ENCODE peak calls at places on chromosome 1, in nine cellular contexts. B, Y, Q, A, T, N, H, G and L are unnamed samples.

GRCh38 chr1:109443476-109443875 is 17.2 kb upstream of the PSMA5 start:
- DNase-seq in H (no peak), N (no peak), Q (no peak), T (no peak), G (no peak), Y (no peak), B (no peak), A (no peak), L (no peak)

GRCh38 chr1:4353090-4353856 is 301.1 kb upstream of the AJAP1 start:
- DNase-seq in H (no peak), Q (no peak), G (no peak), B (no peak), Y (no peak), N (no peak), A (no peak), T (no peak), L (no peak)

GRCh38 chr1:28208818-28209441 is 23.9 kb downstream of the DNAJC8 start:
- DNase-seq in Y (peak), T (peak), A (peak), H (peak), N (peak), Q (peak), G (peak), B (peak), L (peak)

GRCh38 chr1:226457307-226457712 is 49.4 kb upstream of the PARP1 start:
- DNase-seq in G (peak), Q (peak), A (no peak), B (no peak), N (peak), T (no peak), H (no peak), Y (no peak), L (no peak)

GRCh38 chr1:84758968-84759491 is 68.8 kb upstream of the SSX2IP start:
- DNase-seq in H (no peak), G (peak), N (no peak), Y (peak), T (peak), Q (no peak), A (no peak), B (no peak), L (no peak)

GRCh38 chr1:91651671-91652071 is 151.0 kb downstream of the CDC7 start:
- DNase-seq in Q (no peak), Y (peak), B (peak), G (no peak), T (peak), N (no peak), H (peak), A (no peak), L (peak)

GRCh38 chr1:226551299-226551698 is 2.7 kb downstream of the STUM start:
- DNase-seq in T (no peak), H (no peak), G (peak), N (no peak), Q (no peak), A (no peak), Y (no peak), B (no peak), L (no peak)

GRCh38 chr1:188615321-188615720 is 1786.6 kb downstream of the PLA2G4A start:
- DNase-seq in B (no peak), G (no peak), Q (no peak), T (peak), N (no peak), H (no peak), Y (no peak), A (no peak), L (peak)

GRCh38 chr1:37096523-37096922 is 62.2 kb upstream of the GRIK3 start:
- DNase-seq in T (no peak), A (no peak), Q (peak), H (no peak), B (no peak), Y (no peak), N (no peak), G (peak), L (no peak)

GRCh38 chr1:218967836-218968235 is 205.8 kb upstream of the LYPLAL1 start:
- DNase-seq in T (peak), A (peak), Q (no peak), G (no peak), B (peak), H (no peak), Y (no peak), N (no peak), L (peak)

GRCh38 chr1:54200519-54200997 is 591 bp downstream of the MRPL37 start:
- DNase-seq in B (no peak), H (no peak), T (no peak), A (peak), G (no peak), Q (no peak), N (no peak), Y (no peak), L (no peak)

GRCh38 chr1:30571380-30571779 is 152.0 kb downstream of the MATN1 start:
- DNase-seq in A (no peak), H (no peak), B (no peak), Q (no peak), N (no peak), Y (no peak), T (no peak), G (no peak), L (no peak)

GRCh38 chr1:62227496-62227895 is 32.8 kb downstream of the L1TD1 start:
- DNase-seq in N (no peak), H (no peak), Q (no peak), G (no peak), Y (no peak), T (no peak), A (no peak), B (no peak), L (no peak)

GRCh38 chr1:12551584-12551983 is 66.4 kb downstream of the DHRS3 start:
- DNase-seq in H (no peak), B (no peak), T (no peak), A (no peak), G (no peak), N (no peak), Y (no peak), Q (no peak), L (no peak)

GRCh38 chr1:153476491-153477093 is 16.1 kb upstream of the S100A7 start:
- DNase-seq in A (no peak), T (no peak), B (no peak), Q (no peak), N (no peak), H (no peak), G (no peak), Y (no peak), L (no peak)

GRCh38 chr1:162476620-162477019 is 21.0 kb upstream of the UHMK1 start:
- DNase-seq in H (no peak), N (no peak), A (no peak), Y (no peak), B (no peak), T (no peak), Q (no peak), G (no peak), L (no peak)

GRCh38 chr1:189597083-189597482 is 880.6 kb downstream of the BRINP3 start:
- DNase-seq in T (no peak), G (no peak), H (no peak), B (no peak), Y (no peak), Q (no peak), N (no peak), A (no peak), L (no peak)

GRCh38 chr1:36782785-36783184 is 251.5 kb downstream of the GRIK3 start:
- DNase-seq in Y (no peak), N (no peak), B (no peak), H (no peak), T (no peak), G (peak), A (no peak), Q (no peak), L (no peak)

GRCh38 chr1:183275322-183275721 is 89.3 kb downstream of the LAMC2 start:
- DNase-seq in G (no peak), N (no peak), A (no peak), T (no peak), B (no peak), Q (no peak), H (no peak), Y (no peak), L (no peak)

GRCh38 chr1:209882286-209882685 is 54.5 kb downstream of the UTP25 start:
- DNase-seq in T (no peak), H (no peak), G (no peak), B (no peak), N (no peak), Y (no peak), Q (no peak), A (no peak), L (no peak)

GRCh38 chr1:227192163-227192562 is 126.1 kb downstream of the CDC42BPA start:
- DNase-seq in B (peak), Y (no peak), G (peak), T (peak), N (no peak), A (peak), Q (peak), H (peak), L (peak)

GRCh38 chr1:57623791-57624538 is 200.1 kb upstream of the DAB1 start:
- DNase-seq in B (no peak), T (no peak), G (peak), H (no peak), A (no peak), Y (no peak), N (no peak), Q (no peak), L (no peak)

GRCh38 chr1:168392958-168393357 is 112.3 kb downstream of the TBX19 start:
- DNase-seq in N (no peak), Y (no peak), B (no peak), G (no peak), Q (no peak), T (no peak), H (no peak), A (no peak), L (no peak)

GRCh38 chr1:116001739-116002487 is 25.6 kb downstream of the SLC22A15 start:
- DNase-seq in G (no peak), H (no peak), B (no peak), Y (no peak), T (no peak), N (no peak), A (peak), Q (no peak), L (no peak)

GRCh38 chr1:183879966-183880365 is 75.0 kb downstream of the RGL1 start:
- DNase-seq in G (no peak), H (no peak), T (no peak), Q (no peak), Y (no peak), N (no peak), B (no peak), A (no peak), L (no peak)

GRCh38 chr1:54249798-54250497 is 50.0 kb downstream of the MRPL37 start:
- DNase-seq in N (no peak), T (peak), Q (peak), H (no peak), G (peak), Y (no peak), B (peak), A (no peak), L (no peak)

GRCh38 chr1:8985915-8986813 is 40.1 kb downstream of the SLC2A7 start:
- DNase-seq in Y (peak), N (no peak), H (peak), T (peak), B (peak), Q (no peak), A (peak), G (peak), L (peak)

GRCh38 chr1:168096296-168097165 is 40.2 kb downstream of the GPR161 start:
- DNase-seq in T (no peak), Y (no peak), Q (no peak), A (no peak), N (peak), B (no peak), H (no peak), G (no peak), L (no peak)

GRCh38 chr1:24018611-24019580 is 38.8 kb upstream of the SRSF10 start:
- DNase-seq in Y (peak), B (peak), Q (peak), N (no peak), A (peak), H (peak), T (peak), G (peak), L (peak)

GRCh38 chr1:201656670-201657032 is 117.7 kb downstream of the NAV1 start:
- DNase-seq in H (peak), G (no peak), Q (no peak), T (peak), B (peak), N (no peak), A (no peak), Y (no peak), L (peak)

GRCh38 chr1:9755441-9755995 is 68.2 kb downstream of the CLSTN1 start:
- DNase-seq in Q (no peak), Y (no peak), H (no peak), T (peak), N (no peak), A (no peak), G (no peak), B (no peak), L (no peak)

GRCh38 chr1:235158680-235159079 is 2.4 kb downstream of the RBM34 start:
- DNase-seq in Q (no peak), Y (no peak), G (no peak), N (no peak), B (no peak), A (no peak), T (no peak), H (no peak), L (no peak)

GRCh38 chr1:235160965-235161684 is at the start of gene RBM34:
- DNase-seq in G (peak), N (peak), B (peak), Q (peak), Y (peak), A (peak), H (peak), T (peak), L (peak)

GRCh38 chr1:235157150-235157549 is 3.9 kb downstream of the RBM34 start:
- DNase-seq in H (no peak), G (no peak), B (no peak), N (no peak), Y (no peak), A (no peak), T (no peak), Q (no peak), L (no peak)

GRCh38 chr1:235160395-235160964 is 570 bp downstream of the RBM34 start:
- DNase-seq in A (no peak), H (no peak), N (no peak), Y (no peak), Q (peak), G (no peak), B (peak), T (peak), L (peak)

DNA sequence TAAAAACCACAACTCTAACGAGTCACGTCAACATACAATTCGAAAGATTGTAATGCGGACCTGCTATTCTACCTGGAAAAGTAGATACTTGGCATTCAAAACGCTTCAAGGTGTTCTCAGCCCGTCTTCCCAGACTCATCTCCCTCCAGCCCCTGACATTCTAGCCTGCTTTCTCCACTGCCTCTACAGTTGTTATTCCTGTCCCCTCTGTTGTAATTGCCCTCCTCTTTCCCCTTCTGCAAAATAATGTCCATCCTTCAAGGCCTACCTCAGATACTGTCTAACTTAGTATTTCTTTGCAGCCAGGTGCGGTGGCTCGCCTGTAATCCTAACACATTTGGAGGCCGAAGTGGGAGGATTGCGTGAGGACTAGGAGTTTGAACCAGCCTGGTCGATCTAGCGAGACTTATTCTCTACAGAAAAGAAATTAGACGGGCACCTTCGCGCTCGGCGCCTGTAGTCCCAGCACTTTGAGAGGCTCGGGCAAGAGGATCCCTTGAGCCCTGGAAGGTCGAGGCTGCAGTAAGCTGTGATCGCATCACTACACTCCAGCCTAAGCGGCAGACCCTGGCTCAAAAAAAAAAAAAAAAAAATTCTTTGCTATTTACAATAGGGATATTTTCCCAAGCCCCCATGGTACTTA is 756 bp upstream of the RBM34 start:
- DNase-seq in A (no peak), B (no peak), Y (no peak), N (no peak), H (no peak), G (no peak), Q (peak), T (no peak), L (no peak)
- H3K4me3 ChIP-seq in A (peak), B (peak), Y (peak), N (peak), H (peak), G (peak), Q (peak), T (peak), L (peak)

DNA sequence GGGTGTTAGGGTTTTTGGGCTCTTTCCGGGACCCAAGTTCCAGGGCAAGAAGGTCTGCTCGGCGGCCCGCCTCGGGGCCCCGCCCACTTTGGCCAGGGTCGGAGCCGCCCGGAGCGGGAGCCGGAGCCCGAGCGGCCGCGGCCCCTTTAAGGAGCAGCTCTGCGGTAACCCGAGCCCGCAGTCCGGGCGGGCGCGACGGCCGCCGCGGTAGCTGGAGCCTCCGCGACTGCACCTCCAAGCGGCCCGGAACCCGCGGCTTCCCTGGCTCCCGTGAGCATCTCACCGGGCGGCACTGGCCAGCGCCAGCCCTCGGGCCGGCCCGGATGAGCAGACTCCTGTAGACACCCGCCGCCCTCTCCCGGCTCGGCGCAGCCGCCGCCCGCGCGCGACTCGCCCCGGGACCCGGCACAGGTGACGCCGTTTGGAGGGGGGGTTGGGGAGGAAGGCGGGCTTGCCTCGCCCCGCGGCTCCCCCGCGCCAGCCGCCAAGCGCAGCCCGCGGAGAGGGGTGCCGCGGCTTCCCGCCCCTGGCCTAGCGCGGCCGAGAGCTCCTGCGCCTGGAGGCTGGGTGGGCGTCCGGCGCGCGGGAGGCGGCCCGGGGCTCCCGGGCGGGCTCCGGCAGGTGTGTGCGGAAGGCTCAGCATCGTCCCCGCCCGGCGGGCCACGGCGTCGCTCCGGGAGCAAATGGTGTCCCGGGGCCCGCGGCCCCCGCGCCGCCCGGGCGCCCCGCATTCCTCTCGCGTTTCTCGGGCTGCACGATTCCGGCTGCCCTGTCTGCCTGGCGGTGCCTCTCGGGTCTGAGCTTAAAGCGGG is at the start of gene TLCD4:
- DNase-seq in A (peak), Y (peak), B (peak), G (peak), T (peak), H (peak), N (peak), Q (peak), L (no peak)
- H3K4me3 ChIP-seq in A (peak), Y (peak), B (peak), G (peak), T (peak), H (peak), N (peak), Q (peak), L (peak)

GRCh38 chr1:43933386-43934278 is at the start of gene ARTN:
- DNase-seq in G (peak), A (peak), Q (peak), H (no peak), B (no peak), N (no peak), T (no peak), Y (no peak), L (no peak)
- H3K4me3 ChIP-seq in G (peak), A (peak), Q (peak), H (peak), B (peak), N (no peak), T (peak), Y (peak), L (peak)

GRCh38 chr1:43466403-43466802 is 12.7 kb upstream of the HYI start:
- DNase-seq in Y (no peak), N (no peak), B (peak), T (peak), Q (no peak), A (no peak), G (no peak), H (no peak), L (no peak)

GRCh38 chr1:43463461-43463860 is 9.7 kb upstream of the HYI start:
- DNase-seq in A (no peak), Y (no peak), G (no peak), H (no peak), B (no peak), T (no peak), N (no peak), Q (no peak), L (no peak)

GRCh38 chr1:43468403-43468802 is 14.7 kb upstream of the HYI start:
- DNase-seq in Q (no peak), B (no peak), Y (no peak), G (no peak), T (no peak), H (no peak), A (no peak), N (no peak), L (no peak)

GRCh38 chr1:43465694-43466152 is 12.0 kb upstream of the HYI start:
- DNase-seq in T (no peak), A (no peak), Q (no peak), G (peak), H (no peak), N (no peak), B (no peak), Y (no peak), L (no peak)

DNA sequence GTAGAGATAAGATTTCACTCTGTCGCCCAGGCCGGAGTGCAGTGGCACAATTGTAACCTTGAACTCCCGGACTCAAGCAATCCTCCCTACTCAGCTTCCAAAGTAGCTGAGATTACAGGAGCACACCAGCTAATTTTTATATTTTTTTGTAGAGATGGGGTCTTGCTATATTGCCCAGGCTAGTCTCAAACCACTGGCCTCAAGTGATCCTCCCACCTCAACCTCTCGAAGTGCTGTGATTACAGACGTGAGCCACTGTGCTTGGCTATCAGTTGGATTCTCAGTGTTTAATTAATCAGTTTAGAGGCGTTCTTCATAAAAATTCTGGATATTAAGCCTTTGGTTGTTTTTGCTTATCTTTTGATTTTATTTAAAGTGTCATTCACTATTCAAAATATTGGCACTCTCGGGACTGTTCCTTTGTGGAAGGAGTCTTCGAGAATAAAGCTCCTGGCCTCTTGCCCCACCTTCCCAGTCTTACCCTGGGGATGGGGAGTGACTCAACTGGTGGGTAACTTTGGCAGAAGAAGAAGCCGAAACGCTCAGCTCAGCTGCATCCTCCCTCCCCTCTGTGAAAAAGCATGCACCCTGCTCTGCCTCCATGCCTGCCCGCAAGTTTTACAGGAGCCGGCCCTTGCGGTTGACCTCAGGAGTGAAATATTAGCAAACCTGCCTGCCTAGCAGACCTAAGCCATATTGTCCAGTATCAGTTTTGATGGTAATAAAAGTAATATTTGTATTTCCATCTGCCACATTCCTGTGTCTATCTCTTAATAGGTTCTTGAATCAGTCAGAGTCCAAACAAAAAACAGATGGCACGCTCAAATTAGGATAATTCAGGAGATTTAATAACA is 11.3 kb upstream of the HYI start:
- DNase-seq in G (peak), A (no peak), Q (no peak), T (peak), H (no peak), B (peak), Y (no peak), N (no peak), L (no peak)
- H3K4me3 ChIP-seq in G (no peak), A (no peak), Q (no peak), T (no peak), H (no peak), B (no peak), Y (no peak), N (no peak), L (no peak)

DNA sequence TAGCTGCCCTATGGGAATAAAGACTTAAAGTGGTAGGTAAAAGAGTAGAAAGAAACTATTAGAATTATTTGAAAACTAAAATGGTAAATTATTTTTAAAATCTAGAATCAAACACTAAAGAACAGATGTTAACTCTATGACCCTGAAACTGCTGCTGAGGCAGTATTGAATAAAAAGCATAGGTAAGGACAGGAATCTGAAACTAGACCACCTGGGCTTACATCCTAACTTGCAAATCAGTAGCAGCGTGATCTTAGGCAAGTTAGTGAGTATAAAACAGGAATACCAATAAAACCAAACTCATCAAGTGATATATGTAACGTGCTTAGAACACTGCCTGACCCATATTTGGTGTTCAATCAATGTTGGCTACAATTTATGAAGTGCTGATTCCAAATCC is 257.9 kb downstream of the VAV3 start:
- DNase-seq in B (no peak), A (no peak), T (no peak), H (no peak), G (no peak), N (no peak), Q (no peak), Y (no peak), L (no peak)
- H3K4me3 ChIP-seq in B (no peak), A (no peak), T (no peak), H (no peak), G (no peak), N (no peak), Q (no peak), Y (no peak), L (no peak)